ENCODE peak calls at places on chromosomes 1 and 21, in nine cellular contexts. Q is foreskin fibroblast; W is ascending aorta; P is CD4-positive, alpha-beta T cell; B is upper lobe of right lung; R is bronchial epithelial cell; C is fibroblast of lung; L is cardiac muscle cell; X is psoas muscle. T is an unnamed sample.
A peak's percentile ranks its signal among the peaks of the same experiment; 100 is the strongest.

GRCh38 chr1:87805661-87806376 is 477.1 kb downstream of the LMO4 start:
- DNase-seq in L (no peak), C (peak; percentile 95), X (no peak), W (no peak), P (no peak), Q (peak; percentile 13), R (peak; percentile 70), B (no peak), T (peak; percentile 43)

GRCh38 chr1:18549896-18550295 is 69.2 kb downstream of the KLHDC7A start:
- DNase-seq in X (no peak), L (no peak), B (no peak), C (no peak), P (no peak), W (no peak), R (no peak), Q (no peak), T (no peak)

GRCh38 chr1:94004924-94005323 is 95.7 kb upstream of the GCLM start:
- DNase-seq in C (peak; percentile 75), L (no peak), B (no peak), X (no peak), P (no peak), Q (peak; percentile 10), W (no peak), R (peak; percentile 94), T (peak; percentile 75)

GRCh38 chr1:87226341-87226760 is 102.3 kb upstream of the LMO4 start:
- DNase-seq in C (peak; percentile 100), B (peak; percentile 70), L (peak; percentile 32), X (peak; percentile 85), Q (peak; percentile 82), W (peak; percentile 85), R (peak; percentile 97), P (no peak), T (peak; percentile 85)

GRCh38 chr1:228343211-228343661 is 63.4 kb downstream of the TRIM11 start:
- DNase-seq in W (peak; percentile 34), R (no peak), B (no peak), Q (no peak), L (no peak), X (peak; percentile 49), P (no peak), C (no peak), T (no peak)

GRCh38 chr1:154176341-154176740 is 15.6 kb downstream of the TPM3 start:
- DNase-seq in P (no peak), Q (peak; percentile 64), X (no peak), W (no peak), B (no peak), R (peak; percentile 54), C (peak; percentile 73), L (no peak), T (peak; percentile 69)

GRCh38 chr1:66211521-66211920 is 322.4 kb upstream of the SGIP1 start:
- DNase-seq in B (no peak), P (no peak), Q (no peak), L (no peak), W (no peak), X (no peak), R (no peak), C (no peak), T (peak; percentile 11)

GRCh38 chr1:206808615-206809014 is 36.3 kb upstream of the IL10 start:
- DNase-seq in X (no peak), R (peak; percentile 44), P (peak; percentile 33), W (no peak), C (peak; percentile 43), Q (no peak), L (peak; percentile 77), B (no peak), T (peak; percentile 67)

GRCh38 chr1:15610167-15610566 is 7.1 kb upstream of the DDI2 start:
- DNase-seq in B (no peak), L (no peak), C (no peak), W (no peak), X (no peak), P (no peak), Q (no peak), R (peak; percentile 78), T (no peak)

GRCh38 chr1:40153073-40153770 is 8.0 kb upstream of the RLF start:
- DNase-seq in C (peak; percentile 58), R (peak; percentile 73), L (peak; percentile 44), Q (peak; percentile 45), P (no peak), B (no peak), W (no peak), X (no peak), T (peak; percentile 61)

GRCh38 chr21:26840912-26841311 is 4.3 kb downstream of the ADAMTS1 start:
- DNase-seq in B (no peak), P (no peak), Q (peak; percentile 92), X (peak; percentile 85), R (peak; percentile 92), W (peak; percentile 90), L (no peak), C (peak; percentile 76), T (peak; percentile 94)

GRCh38 chr1:60765204-60765603 is 317.2 kb upstream of the NFIA start:
- DNase-seq in P (no peak), R (peak; percentile 62), Q (peak; percentile 25), L (peak; percentile 57), B (no peak), X (no peak), C (peak; percentile 11), W (no peak), T (peak; percentile 57)

GRCh38 chr1:223358826-223359225 is 5.2 kb downstream of the SUSD4 start:
- DNase-seq in Q (no peak), R (peak; percentile 68), X (no peak), C (peak; percentile 47), B (no peak), L (no peak), W (no peak), P (no peak), T (peak; percentile 58)
- TF ChIP-seq CTCF in Q (no peak), R (peak; percentile 14), X (no peak), C (no peak), B (no peak), L (no peak), W (no peak), P (no peak), T (peak; percentile 24)

DNA sequence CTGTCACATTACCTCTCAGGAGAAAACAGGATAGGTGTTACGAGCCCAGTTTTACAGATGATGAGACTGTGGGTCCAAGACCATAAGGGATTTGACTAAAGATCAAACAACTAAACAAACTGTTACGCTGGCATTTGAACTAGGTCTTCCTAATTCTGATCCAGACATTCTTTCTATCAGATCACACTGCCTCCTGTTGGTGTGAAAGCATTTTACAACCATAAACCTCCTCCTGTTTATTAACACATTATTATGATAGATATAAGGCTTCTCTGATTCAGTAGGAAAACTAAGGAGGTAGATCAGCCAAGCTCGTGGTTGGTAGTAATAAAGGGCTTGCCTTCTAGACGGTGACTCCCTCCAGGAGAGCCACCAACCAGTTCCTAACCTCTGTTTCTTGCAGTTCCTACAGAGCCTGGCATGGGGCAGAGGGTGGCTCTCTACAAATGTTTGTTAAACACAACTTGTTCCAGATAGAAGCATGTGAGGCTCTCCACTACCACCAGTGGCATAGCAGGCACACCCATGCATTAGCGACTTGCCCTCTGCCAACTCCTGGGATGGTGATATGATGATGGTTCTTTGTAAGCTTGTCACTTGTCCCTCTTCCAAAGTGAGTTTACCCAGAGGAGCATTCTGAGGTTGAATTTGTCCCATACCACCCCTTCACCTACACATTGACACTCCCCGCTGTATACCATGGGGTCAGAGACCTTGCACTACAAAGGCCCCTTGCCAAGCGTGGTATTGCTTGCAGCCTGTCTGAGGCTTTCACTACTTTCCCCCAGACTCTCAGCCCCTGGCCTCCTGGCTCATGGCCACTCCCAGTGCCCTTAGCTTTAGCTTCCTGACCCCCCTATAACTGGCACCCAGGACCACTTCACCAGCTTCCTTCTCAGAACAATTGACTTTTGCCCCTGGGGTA is 96.4 kb upstream of the HOOK1 start:
- DNase-seq in C (peak; percentile 39), X (no peak), W (no peak), P (no peak), L (no peak), B (no peak), R (peak; percentile 42), Q (no peak), T (peak; percentile 53)
- TF ChIP-seq CTCF in C (peak; percentile 27), X (no peak), W (no peak), P (no peak), L (peak; percentile 53), B (peak; percentile 42), R (peak; percentile 29), Q (no peak), T (peak; percentile 44)

DNA sequence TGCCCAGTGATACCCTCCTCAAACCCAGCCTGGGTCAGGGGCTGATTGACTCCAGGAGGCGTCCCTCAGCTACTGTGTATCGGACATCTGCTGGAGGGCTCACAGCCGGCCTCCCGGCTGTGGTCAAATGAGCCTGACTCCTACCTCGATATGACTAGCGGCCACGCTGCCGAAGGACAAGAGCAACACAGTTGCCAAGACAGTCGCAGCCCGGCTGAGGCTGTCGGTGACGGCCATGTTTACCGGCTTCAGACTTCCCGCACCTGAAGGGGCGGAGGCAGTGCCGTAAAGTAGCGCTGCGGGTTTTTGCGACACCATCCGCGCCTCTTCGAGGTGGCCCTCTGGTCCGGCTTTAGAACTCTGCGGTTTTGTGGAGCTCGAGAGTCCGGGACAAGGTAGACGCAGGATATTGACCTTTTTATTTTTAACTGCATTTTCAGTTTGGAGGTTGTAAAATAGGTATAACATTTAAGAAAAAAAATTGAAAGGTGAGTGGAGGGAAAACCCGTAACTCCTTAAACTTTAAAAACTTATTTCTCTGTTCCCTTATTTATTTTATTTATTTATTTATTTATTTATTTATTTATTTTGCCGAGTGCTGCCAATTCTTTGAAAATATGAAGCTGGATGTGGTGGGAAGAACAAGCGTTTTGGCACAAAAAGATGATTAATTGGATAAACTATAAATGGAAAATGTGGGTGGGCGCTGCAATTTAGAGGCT is at the start of gene PIGK:
- DNase-seq in P (peak; percentile 77), Q (peak; percentile 83), L (peak; percentile 93), W (peak; percentile 90), R (peak; percentile 79), C (peak; percentile 85), X (peak; percentile 93), B (peak; percentile 94), T (peak; percentile 88)
- TF ChIP-seq CTCF in P (no peak), Q (no peak), L (no peak), W (no peak), R (peak; percentile 18), C (peak; percentile 14), X (no peak), B (peak; percentile 5), T (no peak)

GRCh38 chr1:241536969-241537368 is 4.8 kb downstream of the KMO start:
- DNase-seq in Q (no peak), P (no peak), W (no peak), X (no peak), C (no peak), R (no peak), B (no peak), L (no peak), T (no peak)

GRCh38 chr1:241548008-241548407 is 15.8 kb downstream of the KMO start:
- DNase-seq in Q (no peak), C (no peak), L (no peak), W (no peak), X (no peak), R (no peak), P (no peak), B (no peak), T (no peak)

GRCh38 chr1:241536383-241536782 is 4.2 kb downstream of the KMO start:
- DNase-seq in C (no peak), B (no peak), Q (no peak), R (no peak), X (no peak), L (no peak), P (no peak), W (no peak), T (no peak)

GRCh38 chr1:241542199-241542907 is 10.2 kb downstream of the KMO start:
- DNase-seq in L (no peak), W (no peak), P (no peak), R (peak; percentile 85), Q (no peak), B (no peak), X (no peak), C (no peak), T (no peak)
- TF ChIP-seq CTCF in L (no peak), W (no peak), P (no peak), R (no peak), Q (no peak), B (no peak), X (no peak), C (no peak), T (no peak)